ENCODE peak calls at places on chromosomes 1 and 21, in four cellular contexts. One of them, this sample, is unnamed.

GRCh38 chr1:145997156-145998023 is 1.0 kb upstream of the TXNIP start:
- DNase-seq in IMR-90: no peak
- DNase-seq in heart left ventricle: no peak
- DNase-seq in ovary: peak
- DNase-seq in this sample: peak

GRCh38 chr1:97123717-97124446 is 402.3 kb downstream of the PTBP2 start:
- DNase-seq in IMR-90: no peak
- DNase-seq in heart left ventricle: no peak
- DNase-seq in ovary: no peak
- DNase-seq in this sample: no peak

GRCh38 chr21:45994738-45995685 is 13.4 kb downstream of the COL6A1 start:
- DNase-seq in IMR-90: no peak
- DNase-seq in heart left ventricle: peak
- DNase-seq in ovary: peak
- DNase-seq in this sample: no peak

GRCh38 chr1:226882631-226883409 is 12.4 kb downstream of the PSEN2 start:
- DNase-seq in IMR-90: peak
- DNase-seq in heart left ventricle: no peak
- DNase-seq in ovary: no peak
- DNase-seq in this sample: no peak

GRCh38 chr1:153246825-153247224 is 12.7 kb upstream of the LORICRIN start:
- DNase-seq in IMR-90: no peak
- DNase-seq in heart left ventricle: no peak
- DNase-seq in ovary: no peak
- DNase-seq in this sample: no peak

GRCh38 chr1:115828101-115829022 is 12.6 kb downstream of the NHLH2 start:
- DNase-seq in IMR-90: peak
- DNase-seq in heart left ventricle: peak
- DNase-seq in ovary: peak
- DNase-seq in this sample: no peak

GRCh38 chr1:235741294-235741693 is 91.7 kb upstream of the GNG4 start:
- DNase-seq in IMR-90: peak
- DNase-seq in heart left ventricle: no peak
- DNase-seq in ovary: no peak
- DNase-seq in this sample: no peak

GRCh38 chr21:8992731-8993174 is 1528.6 kb upstream of the TPTE start:
- DNase-seq in IMR-90: no peak
- DNase-seq in heart left ventricle: no peak
- DNase-seq in ovary: no peak
- DNase-seq in this sample: no peak

GRCh38 chr1:230381049-230381467 is 45.1 kb downstream of the PGBD5 start:
- DNase-seq in IMR-90: no peak
- DNase-seq in heart left ventricle: no peak
- DNase-seq in ovary: no peak
- DNase-seq in this sample: peak

GRCh38 chr1:54051936-54052469 is 1.0 kb downstream of the TMEM59 start:
- DNase-seq in IMR-90: no peak
- DNase-seq in heart left ventricle: no peak
- DNase-seq in ovary: peak
- DNase-seq in this sample: no peak

GRCh38 chr21:33951276-33952178 is 35.9 kb upstream of the ATP5PO start:
- DNase-seq in IMR-90: peak
- DNase-seq in heart left ventricle: no peak
- DNase-seq in ovary: no peak
- DNase-seq in this sample: no peak

GRCh38 chr1:174217787-174218574 is 58.7 kb downstream of the RABGAP1L start:
- DNase-seq in IMR-90: peak
- DNase-seq in heart left ventricle: no peak
- DNase-seq in ovary: no peak
- DNase-seq in this sample: no peak

GRCh38 chr1:62175568-62176179 is 19.0 kb upstream of the L1TD1 start:
- DNase-seq in IMR-90: peak
- DNase-seq in heart left ventricle: no peak
- DNase-seq in ovary: peak
- DNase-seq in this sample: no peak

GRCh38 chr1:248421384-248421783 is 18.5 kb downstream of the OR2T1 start:
- DNase-seq in IMR-90: no peak
- DNase-seq in heart left ventricle: no peak
- DNase-seq in ovary: no peak
- DNase-seq in this sample: no peak

GRCh38 chr1:116754203-116754977 is at the start of gene CD2:
- DNase-seq in IMR-90: no peak
- DNase-seq in heart left ventricle: no peak
- DNase-seq in ovary: no peak
- DNase-seq in this sample: no peak

GRCh38 chr1:75136921-75137641 is 2.9 kb downstream of the LHX8 start:
- DNase-seq in IMR-90: no peak
- DNase-seq in heart left ventricle: no peak
- DNase-seq in ovary: no peak
- DNase-seq in this sample: no peak

DNA sequence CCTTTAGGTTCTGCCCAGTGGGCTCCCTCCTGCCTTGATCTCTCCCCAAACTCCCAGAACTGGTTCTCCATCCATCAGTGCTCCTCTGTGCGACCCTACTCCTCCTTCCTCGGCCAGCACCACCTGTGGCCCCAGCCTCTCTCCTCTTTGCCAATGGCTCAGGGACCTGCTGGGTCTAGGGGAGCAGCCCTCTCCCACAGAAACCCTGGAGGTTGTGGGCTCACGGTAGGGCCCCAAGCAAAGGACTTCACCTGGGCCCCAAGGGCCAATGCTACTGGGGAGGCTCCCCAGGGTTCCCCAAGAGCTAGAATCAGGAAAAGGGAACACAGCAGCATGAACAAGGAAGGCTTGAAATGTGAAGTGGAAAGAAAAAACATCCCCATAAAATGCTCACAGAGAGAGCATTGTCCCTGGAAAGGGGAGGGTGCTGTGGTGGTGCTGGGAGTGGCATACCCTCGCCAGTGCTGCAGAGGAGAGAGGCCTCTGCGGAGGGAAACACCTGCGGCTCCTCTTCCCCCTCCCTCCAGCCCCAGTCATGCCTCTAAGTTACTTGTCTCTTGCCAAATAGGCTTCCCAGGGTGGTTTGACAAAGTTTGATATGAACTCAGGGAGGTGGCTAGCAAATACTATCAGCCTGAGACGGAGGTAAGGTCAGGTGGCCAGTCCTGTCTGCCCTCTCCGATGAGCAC is 2.5 kb downstream of the TMEM63A start:
- DNase-seq in IMR-90: no peak
- DNase-seq in heart left ventricle: no peak
- DNase-seq in ovary: no peak
- DNase-seq in this sample: no peak
- TF ChIP-seq POLR2A in IMR-90: no peak
- TF ChIP-seq POLR2A in heart left ventricle: no peak
- TF ChIP-seq POLR2A in ovary: no peak
- TF ChIP-seq POLR2A in this sample: no peak

GRCh38 chr1:245353411-245353810 is 198.6 kb downstream of the KIF26B start:
- DNase-seq in IMR-90: no peak
- DNase-seq in heart left ventricle: no peak
- DNase-seq in ovary: no peak
- DNase-seq in this sample: no peak
- H3K27ac ChIP-seq in IMR-90: no peak
- H3K27ac ChIP-seq in heart left ventricle: no peak
- H3K27ac ChIP-seq in ovary: no peak
- H3K27ac ChIP-seq in this sample: no peak

GRCh38 chr1:86912501-86912900 is 1.4 kb downstream of the SELENOF start:
- DNase-seq in IMR-90: peak
- DNase-seq in heart left ventricle: no peak
- DNase-seq in ovary: no peak
- DNase-seq in this sample: no peak

GRCh38 chr1:86914635-86914997 is at the start of gene HS2ST1:
- DNase-seq in IMR-90: no peak
- DNase-seq in heart left ventricle: no peak
- DNase-seq in ovary: no peak
- DNase-seq in this sample: no peak

GRCh38 chr1:86914998-86915736 is 732 bp downstream of the HS2ST1 start:
- DNase-seq in IMR-90: peak
- DNase-seq in heart left ventricle: peak
- DNase-seq in ovary: peak
- DNase-seq in this sample: peak

GRCh38 chr1:86913399-86913895 is 479 bp downstream of the SELENOF start:
- DNase-seq in IMR-90: peak
- DNase-seq in heart left ventricle: peak
- DNase-seq in ovary: no peak
- DNase-seq in this sample: no peak

DNA sequence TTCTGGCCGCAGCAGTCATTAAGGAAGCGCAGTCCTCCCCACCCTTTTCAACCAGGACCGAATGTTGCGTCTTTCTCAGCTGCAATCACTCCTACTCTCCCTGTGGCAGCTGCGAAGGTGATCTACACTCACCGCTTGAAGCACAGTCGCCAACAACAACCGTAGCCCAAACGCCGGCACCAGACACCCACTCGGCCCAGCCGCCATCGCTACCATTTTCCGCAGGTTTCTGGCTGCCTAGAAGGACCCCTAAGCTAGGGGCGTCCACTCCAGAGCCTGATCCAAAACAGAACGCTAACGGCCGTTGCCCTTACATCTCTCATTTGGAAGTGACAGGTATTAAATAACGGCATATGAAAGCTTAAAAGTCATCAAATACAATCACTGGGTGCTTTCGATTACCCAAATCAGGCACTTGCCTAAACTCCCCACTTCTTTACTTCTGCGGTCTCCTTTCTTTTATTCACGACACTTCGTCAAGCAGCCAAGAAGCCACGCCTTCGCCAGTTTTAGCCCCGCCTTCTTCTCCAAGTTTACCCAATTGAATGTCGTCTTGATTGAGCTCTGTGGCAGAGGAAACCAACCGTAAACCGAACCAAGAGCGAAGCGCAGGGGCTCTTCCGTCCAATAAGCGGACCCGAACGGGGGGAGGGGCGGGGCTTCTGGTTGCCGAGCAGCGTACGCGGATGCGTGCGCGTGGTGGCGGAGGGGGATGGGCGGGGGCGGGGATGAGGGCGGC is at the start of gene SELENOF:
- DNase-seq in IMR-90: peak
- DNase-seq in heart left ventricle: peak
- DNase-seq in ovary: peak
- DNase-seq in this sample: peak
- TF ChIP-seq POLR2A in IMR-90: peak
- TF ChIP-seq POLR2A in heart left ventricle: peak
- TF ChIP-seq POLR2A in ovary: no peak
- TF ChIP-seq POLR2A in this sample: peak

DNA sequence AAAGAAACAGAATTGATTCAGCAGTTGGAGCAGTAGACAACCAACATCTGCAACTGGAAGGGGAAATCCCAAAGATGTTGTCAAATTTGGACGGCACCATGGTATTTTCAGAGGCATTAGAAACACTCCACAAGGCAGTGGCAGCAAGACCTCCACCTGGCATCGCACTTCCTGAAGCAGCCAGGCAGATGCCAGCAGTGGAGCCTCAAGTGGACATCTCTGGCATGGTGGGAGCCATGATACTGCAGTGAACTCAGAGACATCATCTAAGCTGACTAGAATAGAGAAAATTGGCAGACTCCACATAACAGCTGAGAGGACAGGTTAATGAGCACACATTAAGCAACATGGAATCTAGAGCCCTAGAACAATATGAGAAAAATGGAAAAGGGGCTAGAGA is 33.9 kb upstream of the RGS8 start:
- DNase-seq in IMR-90: no peak
- DNase-seq in heart left ventricle: no peak
- DNase-seq in ovary: no peak
- DNase-seq in this sample: no peak
- H3K27ac ChIP-seq in IMR-90: no peak
- H3K27ac ChIP-seq in heart left ventricle: no peak
- H3K27ac ChIP-seq in ovary: no peak
- H3K27ac ChIP-seq in this sample: no peak

GRCh38 chr1:39395357-39395831 is 96.0 kb upstream of the BMP8A start:
- DNase-seq in IMR-90: peak
- DNase-seq in heart left ventricle: no peak
- DNase-seq in ovary: no peak
- DNase-seq in this sample: no peak
- TF ChIP-seq POLR2A in IMR-90: no peak
- TF ChIP-seq POLR2A in heart left ventricle: no peak
- TF ChIP-seq POLR2A in ovary: no peak
- TF ChIP-seq POLR2A in this sample: no peak

GRCh38 chr1:24911651-24912144 is 18.4 kb downstream of the RUNX3 start:
- DNase-seq in IMR-90: no peak
- DNase-seq in heart left ventricle: no peak
- DNase-seq in ovary: no peak
- DNase-seq in this sample: no peak

GRCh38 chr1:24910751-24911650 is 19.1 kb downstream of the RUNX3 start:
- DNase-seq in IMR-90: peak
- DNase-seq in heart left ventricle: no peak
- DNase-seq in ovary: no peak
- DNase-seq in this sample: peak

GRCh38 chr1:24909388-24909898 is 20.6 kb downstream of the RUNX3 start:
- DNase-seq in IMR-90: peak
- DNase-seq in heart left ventricle: peak
- DNase-seq in ovary: no peak
- DNase-seq in this sample: peak

GRCh38 chr1:24908591-24909259 is 21.4 kb downstream of the RUNX3 start:
- DNase-seq in IMR-90: no peak
- DNase-seq in heart left ventricle: no peak
- DNase-seq in ovary: no peak
- DNase-seq in this sample: no peak

GRCh38 chr1:24910210-24910609 is 19.9 kb downstream of the RUNX3 start:
- DNase-seq in IMR-90: no peak
- DNase-seq in heart left ventricle: no peak
- DNase-seq in ovary: no peak
- DNase-seq in this sample: no peak
- H3K27ac ChIP-seq in IMR-90: no peak
- H3K27ac ChIP-seq in heart left ventricle: no peak
- H3K27ac ChIP-seq in ovary: no peak
- H3K27ac ChIP-seq in this sample: peak

This sample was measured in right lobe of liver.